ENCODE peak calls at places on chromosomes 11 and 22, in five cellular contexts. W, I, S, O and N are unnamed samples.
A peak's percentile ranks its signal among the peaks of the same experiment; 100 is the strongest.

GRCh38 chr11:117866526-117866925 is 9.9 kb downstream of the FXYD6 start:
- DNase-seq in W (no peak), I (no peak), S (no peak), O (no peak), N (no peak)

GRCh38 chr11:117239295-117239694 is 6.8 kb downstream of the RNF214 start:
- DNase-seq in W (peak; percentile 94), I (no peak), S (no peak), O (peak; percentile 96), N (peak; percentile 42)

GRCh38 chr22:29143848-29144785 is 61.6 kb upstream of the EMID1 start:
- DNase-seq in W (no peak), I (no peak), S (no peak), O (no peak), N (no peak)

GRCh38 chr11:123020968-123021367 is 39.3 kb upstream of the BSX start:
- DNase-seq in W (peak; percentile 58), I (no peak), S (no peak), O (peak; percentile 49), N (peak; percentile 84)

GRCh38 chr22:50191041-50191740 is 5.5 kb downstream of the TRABD start:
- DNase-seq in W (no peak), I (no peak), S (no peak), O (no peak), N (no peak)

GRCh38 chr22:41915035-41915782 is at the start of gene SHISA8:
- DNase-seq in W (peak; percentile 54), I (no peak), S (no peak), O (peak; percentile 7), N (peak; percentile 49)

GRCh38 chr22:48391171-48391711 is 1436.4 kb downstream of the BRD1 start:
- DNase-seq in W (no peak), I (no peak), S (no peak), O (no peak), N (peak; percentile 40)

GRCh38 chr11:45252134-45252856 is 33.8 kb downstream of the SYT13 start:
- DNase-seq in W (peak; percentile 54), I (peak; percentile 54), S (peak; percentile 59), O (peak; percentile 7), N (peak; percentile 84)

GRCh38 chr11:74212533-74212932 is 41.4 kb downstream of the PPME1 start:
- DNase-seq in W (no peak), I (no peak), S (no peak), O (peak; percentile 7), N (no peak)

GRCh38 chr11:119236891-119237290 is 30.8 kb downstream of the CBL start:
- DNase-seq in W (peak; percentile 56), I (no peak), S (no peak), O (peak; percentile 84), N (no peak)

GRCh38 chr11:117851091-117851490 is 25.4 kb downstream of the FXYD6 start:
- DNase-seq in W (no peak), I (no peak), S (no peak), O (peak; percentile 4), N (peak; percentile 58)

GRCh38 chr11:22624742-22625447 is 728 bp downstream of the FANCF start:
- DNase-seq in W (peak; percentile 73), I (peak; percentile 71), S (no peak), O (peak; percentile 60), N (peak; percentile 95)

GRCh38 chr11:111777094-111778046 is 11.2 kb upstream of the PPP2R1B start:
- DNase-seq in W (peak; percentile 77), I (no peak), S (peak; percentile 56), O (peak; percentile 82), N (peak; percentile 71)

GRCh38 chr11:122099345-122100045 is 16.5 kb downstream of the BLID start:
- DNase-seq in W (peak; percentile 53), I (no peak), S (no peak), O (peak; percentile 71), N (no peak)

GRCh38 chr22:26835929-26836528 is 178.6 kb downstream of the MIAT start:
- DNase-seq in W (peak; percentile 34), I (peak; percentile 78), S (peak; percentile 84), O (peak; percentile 23), N (peak; percentile 84)

GRCh38 chr22:48538291-48538820 is 1289.3 kb downstream of the BRD1 start:
- DNase-seq in W (no peak), I (no peak), S (no peak), O (no peak), N (no peak)

GRCh38 chr22:50059185-50059880 is 1.2 kb upstream of the TTLL8 start:
- DNase-seq in W (peak; percentile 61), I (peak; percentile 27), S (peak; percentile 66), O (peak; percentile 20), N (peak; percentile 81)

GRCh38 chr22:33779243-33779642 is 141.0 kb downstream of the LARGE1 start:
- DNase-seq in W (no peak), I (no peak), S (no peak), O (no peak), N (no peak)

GRCh38 chr11:94740975-94741707 is 27.0 kb upstream of the AMOTL1 start:
- DNase-seq in W (peak; percentile 77), I (no peak), S (peak; percentile 49), O (peak; percentile 69), N (peak; percentile 94)

GRCh38 chr11:64799256-64799924 is 3.6 kb downstream of the MAP4K2 start:
- DNase-seq in W (no peak), I (no peak), S (no peak), O (no peak), N (no peak)

GRCh38 chr11:129996113-129996870 is 6.3 kb downstream of the PRDM10 start:
- DNase-seq in W (no peak), I (no peak), S (no peak), O (no peak), N (no peak)

GRCh38 chr11:42239102-42239501 is 779.6 kb upstream of the LRRC4C start:
- DNase-seq in W (no peak), I (no peak), S (no peak), O (no peak), N (no peak)

GRCh38 chr11:250274-250673 is 13.5 kb downstream of the PSMD13 start:
- DNase-seq in W (no peak), I (no peak), S (no peak), O (no peak), N (no peak)

GRCh38 chr22:46127556-46127955 is 22.8 kb upstream of the PPARA start:
- DNase-seq in W (no peak), I (no peak), S (no peak), O (no peak), N (no peak)

GRCh38 chr11:63572026-63572688 is 9.0 kb upstream of the PLAAT2 start:
- DNase-seq in W (no peak), I (no peak), S (no peak), O (no peak), N (no peak)

GRCh38 chr11:63569570-63569969 is 6.4 kb upstream of the PLAAT2 start:
- DNase-seq in W (no peak), I (no peak), S (no peak), O (no peak), N (no peak)

GRCh38 chr11:63574856-63575602 is 11.8 kb upstream of the PLAAT2 start:
- DNase-seq in W (no peak), I (no peak), S (no peak), O (peak; percentile 27), N (no peak)

GRCh38 chr11:63573881-63574855 is 11.0 kb upstream of the PLAAT2 start:
- DNase-seq in W (peak; percentile 82), I (no peak), S (no peak), O (peak; percentile 85), N (peak; percentile 16)
- H3K4me3 ChIP-seq in W (peak overlapping the region; percentile 68), I (no peak overlapping the region), S (no peak overlapping the region), O (peak overlapping the region; percentile 21), N (no peak overlapping the region)

GRCh38 chr11:61111786-61112517 is 9.7 kb downstream of the CD5 start:
- DNase-seq in W (no peak), I (no peak), S (no peak), O (no peak), N (no peak)

GRCh38 chr11:61109671-61110070 is 7.4 kb downstream of the CD5 start:
- DNase-seq in W (no peak), I (no peak), S (no peak), O (no peak), N (no peak)

GRCh38 chr11:61111060-61111435 is 8.8 kb downstream of the CD5 start:
- DNase-seq in W (no peak), I (no peak), S (no peak), O (no peak), N (no peak)

GRCh38 chr11:61108847-61109585 is 6.7 kb downstream of the CD5 start:
- DNase-seq in W (no peak), I (no peak), S (no peak), O (no peak), N (no peak)

GRCh38 chr11:61110255-61111059 is 8.2 kb downstream of the CD5 start:
- DNase-seq in W (no peak), I (no peak), S (no peak), O (no peak), N (no peak)
- H3K23ac ChIP-seq in W (no peak overlapping the region), I (no peak overlapping the region), S (no peak overlapping the region), O (no peak overlapping the region), N (no peak overlapping the region)

DNA sequence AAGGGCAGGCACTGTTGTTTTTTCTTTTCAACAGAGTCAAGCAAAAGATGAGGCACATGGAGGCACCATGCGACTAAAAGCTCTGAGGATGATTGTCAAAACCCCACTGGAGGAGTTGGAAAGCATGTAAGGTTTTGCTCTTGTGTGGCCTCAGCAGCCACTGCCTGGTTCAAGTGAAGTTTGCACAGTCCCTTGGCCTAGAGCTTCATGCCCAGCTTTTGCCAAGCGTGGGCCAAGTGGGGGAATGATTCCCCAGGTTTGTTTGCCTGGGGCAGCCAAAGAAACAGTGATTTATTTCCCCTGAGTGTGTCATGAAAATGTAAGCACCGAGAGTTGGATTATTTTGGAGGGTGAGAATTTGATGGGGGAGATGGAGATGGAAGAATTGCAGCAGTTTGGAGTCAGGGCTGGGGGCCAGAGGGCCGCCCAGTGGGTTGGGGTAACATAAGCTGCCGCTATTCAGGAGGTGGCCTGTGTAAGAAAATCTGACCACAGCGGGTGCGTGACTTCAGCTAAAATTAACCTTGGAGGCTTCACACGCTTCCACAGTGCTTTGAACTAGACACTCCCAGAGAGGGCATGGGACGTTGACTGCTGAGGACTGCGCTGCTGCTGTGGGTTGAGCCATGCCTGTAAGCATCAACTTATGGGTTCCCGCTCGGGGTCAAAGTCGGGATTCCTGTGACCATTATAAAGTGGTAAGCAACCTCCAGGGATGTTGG is 100.7 kb downstream of the NAV2 start:
- DNase-seq in W (no peak), I (no peak), S (no peak), O (no peak), N (no peak)
- H3K27ac ChIP-seq in W (no peak overlapping the region), I (no peak overlapping the region), S (no peak overlapping the region), O (no peak overlapping the region), N (no peak overlapping the region)

DNA sequence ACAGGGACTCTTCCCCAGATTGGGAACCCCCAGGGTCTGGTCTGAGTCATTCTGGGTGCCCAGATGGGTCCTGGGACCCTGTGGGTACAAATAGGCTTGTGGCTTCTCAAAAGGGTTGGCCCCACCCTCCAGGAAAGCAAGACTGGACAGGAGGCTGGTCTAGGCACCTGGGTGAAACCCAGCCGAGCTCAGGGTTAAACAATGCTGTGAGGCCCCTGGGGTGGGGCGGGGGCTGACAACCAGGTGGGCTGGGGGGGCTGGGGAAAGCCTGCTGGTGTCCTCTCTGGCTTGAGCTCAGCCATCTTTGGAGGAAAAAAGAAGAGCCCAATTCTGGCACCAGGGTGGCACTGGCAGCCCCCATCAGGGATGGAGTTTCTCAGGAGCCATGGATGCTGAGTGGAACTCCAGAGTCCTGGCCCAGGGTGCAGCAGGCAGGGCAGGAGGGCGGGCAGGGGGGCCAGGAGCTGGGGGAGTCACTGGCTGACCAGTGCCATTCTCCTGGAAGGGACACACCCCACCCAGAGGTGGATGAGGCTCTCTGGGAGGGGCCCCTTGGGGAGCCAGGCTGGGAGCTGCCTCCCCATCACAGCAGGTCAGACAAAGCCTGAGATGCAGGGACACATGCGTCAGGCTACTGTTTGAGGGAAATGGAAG is 1.1 kb downstream of the SEPTIN5 start:
- DNase-seq in W (no peak), I (no peak), S (no peak), O (no peak), N (no peak)
- H3K4me3 ChIP-seq in W (no peak overlapping the region), I (peak overlapping the region; percentile 66), S (peak overlapping the region; percentile 51), O (no peak overlapping the region), N (no peak overlapping the region)